ENCODE peak calls at places on chromosome 14, in ten cellular contexts. Y is esophagus muscularis mucosa, E is GM12865, S is GM06990, H is fibroblast of lung, M is cardiac fibroblast, Q is K562, U is thoracic aorta, P is nephron progenitor cell, L is stomach. N is an unnamed sample.

GRCh38 chr14:58331111-58331510 is 32.8 kb downstream of the ARID4A start:
- DNase-seq in L (peak), U (peak), M (peak), Q (peak), Y (peak), E (peak), P (peak), S (peak), H (peak), N (peak)

GRCh38 chr14:91317381-91318313 is 73.1 kb upstream of the GPR68 start:
- DNase-seq in U (no peak), H (peak), M (peak), Y (no peak), E (peak), P (no peak), Q (no peak), S (peak), L (peak), N (no peak)

GRCh38 chr14:72686101-72686500 is 207.8 kb downstream of the DPF3 start:
- DNase-seq in L (no peak), M (no peak), Q (no peak), P (no peak), H (no peak), S (no peak), Y (no peak), U (no peak), E (no peak), N (no peak)

GRCh38 chr14:68286667-68287066 is 467.1 kb downstream of the RAD51B start:
- DNase-seq in S (no peak), M (no peak), P (no peak), Q (no peak), L (no peak), Y (no peak), H (no peak), E (no peak), U (no peak), N (peak)

GRCh38 chr14:101070540-101071492 is 167.3 kb upstream of the RTL1 start:
- DNase-seq in S (no peak), E (no peak), Q (no peak), P (no peak), Y (peak), M (no peak), H (no peak), L (peak), U (no peak), N (no peak)

GRCh38 chr14:100824946-100825690 is 800 bp upstream of the MEG3 start:
- DNase-seq in M (no peak), L (no peak), H (no peak), P (no peak), U (no peak), Y (no peak), Q (no peak), S (no peak), E (no peak), N (no peak)

GRCh38 chr14:67908061-67908767 is 88.6 kb downstream of the RAD51B start:
- DNase-seq in Q (no peak), Y (no peak), E (no peak), P (no peak), H (peak), U (no peak), M (peak), S (no peak), L (no peak), N (no peak)

GRCh38 chr14:99655521-99655920 is 10.6 kb downstream of the HHIPL1 start:
- DNase-seq in H (peak), U (no peak), S (no peak), Q (no peak), E (no peak), Y (no peak), M (peak), P (no peak), L (no peak), N (no peak)

GRCh38 chr14:33782923-33783322 is 168.0 kb downstream of the EGLN3 start:
- DNase-seq in Y (no peak), P (peak), S (no peak), L (no peak), M (no peak), U (no peak), H (no peak), E (no peak), Q (no peak), N (no peak)

GRCh38 chr14:99688629-99689028 is 4.5 kb downstream of the CYP46A1 start:
- DNase-seq in U (no peak), P (no peak), M (no peak), Y (no peak), E (no peak), S (no peak), L (no peak), Q (no peak), H (no peak), N (no peak)

GRCh38 chr14:104554608-104555401 is 24.8 kb upstream of the C14orf180 start:
- DNase-seq in P (peak), L (no peak), Q (no peak), U (no peak), E (no peak), M (no peak), H (no peak), Y (no peak), S (no peak), N (no peak)

GRCh38 chr14:28656704-28657255 is 109.8 kb upstream of the FOXG1 start:
- DNase-seq in U (no peak), M (no peak), Y (no peak), Q (no peak), H (no peak), S (no peak), E (no peak), L (no peak), P (no peak), N (no peak)

GRCh38 chr14:66105819-66106218 is 380.4 kb upstream of the CCDC196 start:
- DNase-seq in L (no peak), S (no peak), E (no peak), M (peak), P (no peak), Y (no peak), H (no peak), Q (no peak), U (no peak), N (peak)

GRCh38 chr14:102293784-102294183 is 11.2 kb downstream of the MOK start:
- DNase-seq in Q (no peak), H (peak), E (no peak), Y (no peak), P (no peak), L (no peak), M (peak), U (no peak), S (no peak), N (peak)

GRCh38 chr14:102900631-102901571 is 21.6 kb upstream of the AMN start:
- DNase-seq in S (peak), U (no peak), Q (peak), M (no peak), H (no peak), L (no peak), E (peak), P (no peak), Y (no peak), N (no peak)

GRCh38 chr14:89372156-89372555 is 44.9 kb downstream of the FOXN3 start:
- DNase-seq in S (no peak), E (no peak), M (peak), U (no peak), L (no peak), Q (no peak), H (peak), P (no peak), Y (no peak), N (no peak)

GRCh38 chr14:68623307-68623706 is 169.6 kb downstream of the ZFP36L1 start:
- DNase-seq in M (no peak), H (no peak), Q (no peak), L (no peak), Y (peak), S (no peak), P (no peak), E (no peak), U (no peak), N (no peak)

GRCh38 chr14:70168401-70168800 is 20.4 kb downstream of the SLC8A3 start:
- DNase-seq in U (no peak), E (no peak), H (no peak), M (no peak), L (no peak), Q (no peak), Y (no peak), P (no peak), S (no peak), N (no peak)

GRCh38 chr14:50366115-50366514 is 30.6 kb downstream of the CDKL1 start:
- DNase-seq in L (peak), E (no peak), P (no peak), Q (no peak), H (peak), U (no peak), M (peak), S (no peak), Y (no peak), N (no peak)

GRCh38 chr14:105187116-105187515 is 6.0 kb upstream of the NUDT14 start:
- DNase-seq in S (no peak), H (no peak), M (no peak), P (no peak), U (no peak), Q (no peak), E (no peak), L (no peak), Y (no peak), N (no peak)

GRCh38 chr14:22190411-22191191 is 398.4 kb downstream of the DAD1 start:
- DNase-seq in M (peak), U (no peak), S (no peak), Y (no peak), H (peak), E (no peak), L (no peak), Q (no peak), P (no peak), N (peak)

GRCh38 chr14:65604535-65604934 is 192.0 kb downstream of the FUT8 start:
- DNase-seq in Q (no peak), L (no peak), M (no peak), P (no peak), S (no peak), U (no peak), E (no peak), H (no peak), Y (no peak), N (no peak)

GRCh38 chr14:33026850-33027420 is 88.3 kb downstream of the NPAS3 start:
- DNase-seq in M (peak), Q (no peak), S (no peak), U (no peak), P (no peak), L (no peak), H (peak), E (no peak), Y (no peak), N (no peak)

GRCh38 chr14:102213984-102214658 is 74.4 kb downstream of the WDR20 start:
- DNase-seq in P (no peak), E (no peak), H (no peak), S (no peak), M (no peak), Q (no peak), U (no peak), L (no peak), Y (no peak), N (no peak)

GRCh38 chr14:94673781-94674231 is 61.6 kb downstream of the SERPINA3 start:
- DNase-seq in P (no peak), Q (no peak), Y (no peak), E (no peak), L (peak), M (peak), S (no peak), H (peak), U (no peak), N (no peak)

GRCh38 chr14:75428230-75429104 is 645 bp downstream of the JDP2 start:
- DNase-seq in Q (peak), S (peak), E (peak), M (peak), H (no peak), L (peak), U (no peak), P (peak), Y (no peak), N (no peak)

DNA sequence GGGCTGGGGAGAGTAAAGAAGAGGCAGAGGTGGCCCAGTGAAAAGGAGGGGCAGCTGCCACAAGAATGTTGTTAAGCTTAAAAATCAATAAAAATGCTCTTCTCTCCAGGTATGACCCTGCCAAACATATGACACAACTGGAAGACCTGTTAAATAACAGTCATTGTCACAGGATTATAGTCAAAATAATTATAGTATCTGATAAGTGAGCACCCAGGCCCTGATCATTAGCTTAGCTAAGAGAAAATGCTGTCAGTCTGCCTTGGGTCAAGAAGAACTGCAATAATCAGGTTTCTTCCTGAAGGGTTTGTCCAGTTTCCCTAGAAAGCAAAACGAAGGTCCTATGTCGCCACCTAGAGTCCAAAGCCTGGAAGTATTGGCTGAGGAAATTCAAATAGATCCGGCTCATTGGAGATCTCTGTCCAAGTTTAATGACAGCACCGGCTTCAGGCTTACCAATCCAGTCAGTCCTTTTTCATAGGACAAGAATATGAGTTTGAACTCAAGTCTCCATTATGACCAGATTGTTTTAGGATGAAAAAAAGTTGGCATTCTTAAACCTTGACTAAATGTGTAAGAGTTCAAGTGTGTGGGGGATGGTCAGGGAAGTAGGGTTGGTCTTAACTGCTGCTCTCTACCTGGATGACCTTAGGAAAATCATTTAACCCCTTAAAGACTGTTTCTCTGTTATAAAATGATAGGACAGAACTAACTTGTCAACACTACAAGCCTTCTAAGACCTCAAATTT is 22.5 kb upstream of the NKX2-8 start:
- DNase-seq in Y (peak), U (no peak), L (peak), Q (peak), M (peak), S (no peak), P (peak), H (peak), E (peak), N (peak)
- TF ChIP-seq CTCF in Y (peak), U (peak), L (no peak), Q (peak), M (peak), S (peak), P (peak), H (peak), E (peak), N (peak)

GRCh38 chr14:81618695-81619094 is 85.0 kb upstream of the SEL1L start:
- DNase-seq in E (no peak), U (no peak), Y (no peak), S (no peak), P (no peak), Q (no peak), L (no peak), M (no peak), H (no peak), N (no peak)
- TF ChIP-seq CTCF in E (no peak), U (no peak), Y (no peak), S (no peak), P (no peak), Q (no peak), L (no peak), M (no peak), H (no peak), N (no peak)

DNA sequence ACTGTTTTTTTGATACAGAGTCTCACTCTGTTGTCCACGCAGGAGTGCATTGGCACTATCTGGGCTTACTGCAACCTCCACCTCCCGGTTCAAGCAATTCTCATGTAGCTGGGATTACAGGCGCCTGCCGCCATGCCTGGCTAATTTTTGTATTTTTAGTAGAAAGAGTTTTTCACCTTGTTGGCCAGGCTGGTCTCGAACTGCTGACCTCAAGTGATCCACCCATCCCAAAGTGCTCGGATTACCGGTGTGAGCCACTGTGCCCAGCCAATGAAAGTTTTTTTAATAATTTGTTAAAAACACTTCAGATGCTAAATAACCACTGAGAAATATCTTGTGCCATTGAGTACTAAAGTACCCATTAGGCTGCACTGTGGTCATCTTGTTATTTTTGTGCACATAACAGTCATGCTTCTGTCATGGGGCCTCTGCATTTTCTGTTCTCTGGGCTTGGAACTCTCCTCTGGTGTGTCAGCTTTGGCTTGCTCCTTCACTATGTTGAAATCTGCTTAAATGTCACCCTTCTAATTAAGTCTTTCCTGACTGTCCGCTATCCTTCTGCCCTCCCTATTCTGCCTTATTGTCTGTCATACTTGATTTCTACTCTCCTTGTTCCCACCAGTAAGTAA is 105.1 kb downstream of the KTN1 start:
- DNase-seq in L (no peak), H (peak), U (no peak), M (peak), Q (no peak), P (no peak), E (no peak), S (no peak), Y (no peak), N (no peak)
- TF ChIP-seq CTCF in L (no peak), H (no peak), U (no peak), M (no peak), Q (no peak), P (no peak), E (no peak), S (no peak), Y (no peak), N (no peak)

GRCh38 chr14:62117010-62117717 is 354.9 kb downstream of the SNAPC1 start:
- DNase-seq in S (peak), M (peak), E (peak), U (no peak), P (peak), H (peak), Q (no peak), L (peak), Y (no peak), N (peak)
- TF ChIP-seq CTCF in S (peak), M (peak), E (peak), U (no peak), P (peak), H (peak), Q (no peak), L (no peak), Y (no peak), N (peak)